ENCODE peak calls at places on chromosomes 12 and 14, in seven cellular contexts. V is DMS153; U is left lung; K is NCI-H1694 treated with DMSO at 0.1 percent for 48 hours; H is NAMALWA; P is activated T-helper 1 cell treated with anti-CD3 and anti-CD28 coated beads, Interleukin-2, amount 50 U/mL, for 16 hours; Q is kidney tubule cell. F is an unnamed sample.

GRCh38 chr12:15575797-15576560 is 213.2 kb downstream of the EPS8 start:
- DNase-seq in V (no peak), U (no peak), K (peak), H (no peak), P (no peak), Q (no peak), F (no peak)

GRCh38 chr12:93979189-93979588 is 169.2 kb upstream of the PLXNC1 start:
- DNase-seq in V (no peak), U (no peak), K (no peak), H (peak), P (no peak), Q (peak), F (no peak)

GRCh38 chr12:30725739-30726138 is 29.0 kb downstream of the CAPRIN2 start:
- DNase-seq in V (no peak), U (no peak), K (no peak), H (no peak), P (no peak), Q (peak), F (no peak)

GRCh38 chr12:109130755-109131521 is 14.6 kb downstream of the ACACB start:
- DNase-seq in V (no peak), U (no peak), K (no peak), H (no peak), P (no peak), Q (peak), F (no peak)

GRCh38 chr12:132465269-132466190 is 24.4 kb upstream of the FBRSL1 start:
- DNase-seq in V (peak), U (no peak), K (peak), H (no peak), P (no peak), Q (no peak), F (no peak)

GRCh38 chr12:58425481-58426392 is 484.4 kb downstream of the ATP23 start:
- DNase-seq in V (peak), U (no peak), K (no peak), H (no peak), P (no peak), Q (peak), F (peak)

GRCh38 chr12:76026643-76027063 is 4.9 kb downstream of the PHLDA1 start:
- DNase-seq in V (no peak), U (no peak), K (no peak), H (no peak), P (no peak), Q (peak), F (no peak)

GRCh38 chr12:110001596-110001995 is 2.4 kb downstream of the ANKRD13A start:
- DNase-seq in V (no peak), U (no peak), K (no peak), H (no peak), P (no peak), Q (peak), F (no peak)

GRCh38 chr14:92589213-92589852 is 75.8 kb downstream of the RIN3 start:
- DNase-seq in V (no peak), U (no peak), K (no peak), H (peak), P (no peak), Q (peak), F (peak)

GRCh38 chr14:22319526-22320352 is 269.3 kb downstream of the DAD1 start:
- DNase-seq in V (peak), U (peak), K (peak), H (peak), P (no peak), Q (peak), F (peak)

GRCh38 chr12:105384220-105384619 is 53.7 kb downstream of the C12orf75 start:
- DNase-seq in V (no peak), U (no peak), K (no peak), H (no peak), P (no peak), Q (no peak), F (no peak)

GRCh38 chr14:64899958-64900357 is 14.3 kb upstream of the CHURC1 start:
- DNase-seq in V (no peak), U (no peak), K (no peak), H (no peak), P (no peak), Q (peak), F (no peak)

F was measured in HuH-7.